ENCODE peak calls at places on chromosomes 12 and 14, in seven cellular contexts. U is transverse colon, F is prostate gland, D is heart left ventricle, L is sigmoid colon, S is spleen, Y is upper lobe of left lung. J is an unnamed sample. For H3K36me3, the result is how much of the 10 kb centered on the place peaks cover.

GRCh38 chr12:52193991-52194390 is 2.2 kb upstream of the KRT80 start:
- DNase-seq in U (no peak), F (no peak), D (no peak), L (no peak), S (no peak), Y (no peak), J (no peak)

GRCh38 chr12:49943663-49943945 is 6.9 kb upstream of the AQP2 start:
- DNase-seq in U (no peak), F (no peak), D (no peak), L (no peak), S (no peak), Y (peak), J (no peak)

GRCh38 chr14:31692376-31692781 is 131.2 kb downstream of the NUBPL start:
- DNase-seq in U (no peak), F (no peak), D (no peak), L (no peak), S (no peak), Y (no peak), J (no peak)

GRCh38 chr14:38948576-38948975 is 154.5 kb downstream of the SEC23A start:
- DNase-seq in U (no peak), F (no peak), D (no peak), L (no peak), S (no peak), Y (no peak), J (no peak)

GRCh38 chr14:69657961-69658360 is 46.6 kb downstream of the SUSD6 start:
- DNase-seq in U (peak), F (peak), D (no peak), L (no peak), S (no peak), Y (peak), J (peak)

GRCh38 chr14:74140374-74140850 is 55.7 kb downstream of the LIN52 start:
- DNase-seq in U (peak), F (no peak), D (peak), L (peak), S (peak), Y (peak), J (peak)

GRCh38 chr14:105132921-105133320 is 35.7 kb downstream of the JAG2 start:
- DNase-seq in U (no peak), F (no peak), D (no peak), L (no peak), S (no peak), Y (no peak), J (no peak)

GRCh38 chr14:51139221-51139681 is 44.3 kb upstream of the TRIM9 start:
- DNase-seq in U (peak), F (no peak), D (no peak), L (no peak), S (no peak), Y (peak), J (no peak)

GRCh38 chr12:57479376-57480115 is at the start of gene ARHGAP9:
- DNase-seq in U (no peak), F (no peak), D (no peak), L (no peak), S (peak), Y (peak), J (no peak)

GRCh38 chr12:89999699-90000505 is 291.3 kb upstream of the ATP2B1 start:
- DNase-seq in U (no peak), F (no peak), D (no peak), L (no peak), S (no peak), Y (no peak), J (no peak)

GRCh38 chr12:109810954-109811623 is 22.1 kb downstream of the TRPV4 start:
- DNase-seq in U (no peak), F (no peak), D (no peak), L (no peak), S (no peak), Y (no peak), J (no peak)

GRCh38 chr12:402127-402456 is 648 bp downstream of the CCDC77 start:
- DNase-seq in U (no peak), F (no peak), D (no peak), L (no peak), S (no peak), Y (no peak), J (no peak)

GRCh38 chr12:43151406-43152080 is 400.5 kb downstream of the ADAMTS20 start:
- DNase-seq in U (no peak), F (no peak), D (no peak), L (no peak), S (no peak), Y (no peak), J (no peak)

GRCh38 chr12:114476159-114476558 is 70.2 kb upstream of the TBX5 start:
- DNase-seq in U (no peak), F (no peak), D (no peak), L (no peak), S (no peak), Y (no peak), J (no peak)

GRCh38 chr14:102182190-102182589 is 42.5 kb downstream of the WDR20 start:
- DNase-seq in U (no peak), F (no peak), D (no peak), L (no peak), S (no peak), Y (no peak), J (no peak)

GRCh38 chr14:105337966-105338365 is 23.4 kb downstream of the PACS2 start:
- DNase-seq in U (no peak), F (no peak), D (peak), L (no peak), S (peak), Y (no peak), J (peak)

GRCh38 chr12:12439636-12440035 is 82.8 kb downstream of the BORCS5 start:
- DNase-seq in U (no peak), F (no peak), D (no peak), L (no peak), S (no peak), Y (peak), J (peak)

GRCh38 chr12:12442548-12443071 is 85.7 kb downstream of the BORCS5 start:
- DNase-seq in U (no peak), F (no peak), D (no peak), L (no peak), S (no peak), Y (no peak), J (no peak)

GRCh38 chr12:12443482-12443881 is 86.6 kb downstream of the BORCS5 start:
- DNase-seq in U (no peak), F (peak), D (peak), L (peak), S (no peak), Y (no peak), J (peak)

GRCh38 chr12:12441051-12441807 is 84.4 kb downstream of the BORCS5 start:
- DNase-seq in U (peak), F (no peak), D (no peak), L (no peak), S (no peak), Y (no peak), J (no peak)

GRCh38 chr12:12441891-12442461 is 85.1 kb downstream of the BORCS5 start:
- DNase-seq in U (no peak), F (no peak), D (no peak), L (no peak), S (no peak), Y (no peak), J (no peak)
- H3K4me3 ChIP-seq in U (no peak), F (no peak), D (no peak), L (no peak), S (no peak), Y (no peak), J (no peak)

DNA sequence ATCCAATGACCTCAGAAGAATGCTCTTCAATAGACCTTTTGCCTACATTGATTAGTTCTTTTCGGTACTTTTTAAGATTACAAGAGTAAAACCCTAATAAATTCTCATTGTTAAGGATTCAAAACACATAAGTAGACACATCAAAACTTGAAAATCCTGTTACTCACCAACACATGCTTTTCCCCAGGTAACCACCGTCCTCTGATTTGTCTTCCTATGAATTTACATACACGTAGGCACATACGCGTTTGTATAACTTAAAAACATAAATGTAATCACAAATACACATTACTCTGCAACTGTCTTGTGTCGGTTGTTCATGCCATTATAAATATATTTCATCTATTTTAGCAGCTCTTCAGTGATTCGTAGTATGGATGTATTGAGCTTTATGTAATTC is 910 bp upstream of the WASHC4 start:
- DNase-seq in U (no peak), F (no peak), D (no peak), L (no peak), S (no peak), Y (no peak), J (no peak)
- TF ChIP-seq POLR2A in U (no peak), F (no peak), D (no peak), L (no peak), S (no peak), Y (no peak), J (no peak)

GRCh38 chr12:107442593-107442992 is 243.0 kb upstream of the PWP1 start:
- DNase-seq in U (no peak), F (no peak), D (no peak), L (no peak), S (peak), Y (no peak), J (no peak)

GRCh38 chr12:107443320-107444090 is 242.1 kb upstream of the PWP1 start:
- DNase-seq in U (no peak), F (no peak), D (no peak), L (no peak), S (peak), Y (no peak), J (no peak)

GRCh38 chr12:107446476-107446875 is 239.1 kb upstream of the PWP1 start:
- DNase-seq in U (no peak), F (no peak), D (no peak), L (no peak), S (no peak), Y (no peak), J (no peak)

GRCh38 chr12:107447336-107447735 is 238.3 kb upstream of the PWP1 start:
- DNase-seq in U (no peak), F (peak), D (no peak), L (no peak), S (peak), Y (no peak), J (no peak)

GRCh38 chr12:107444771-107445170 is 240.8 kb upstream of the PWP1 start:
- DNase-seq in U (no peak), F (no peak), D (no peak), L (no peak), S (peak), Y (no peak), J (no peak)
- H3K36me3 ChIP-seq in U (under half), F (under half), D (under half), L (under half), S (under half), Y (under half), J (under half)

DNA sequence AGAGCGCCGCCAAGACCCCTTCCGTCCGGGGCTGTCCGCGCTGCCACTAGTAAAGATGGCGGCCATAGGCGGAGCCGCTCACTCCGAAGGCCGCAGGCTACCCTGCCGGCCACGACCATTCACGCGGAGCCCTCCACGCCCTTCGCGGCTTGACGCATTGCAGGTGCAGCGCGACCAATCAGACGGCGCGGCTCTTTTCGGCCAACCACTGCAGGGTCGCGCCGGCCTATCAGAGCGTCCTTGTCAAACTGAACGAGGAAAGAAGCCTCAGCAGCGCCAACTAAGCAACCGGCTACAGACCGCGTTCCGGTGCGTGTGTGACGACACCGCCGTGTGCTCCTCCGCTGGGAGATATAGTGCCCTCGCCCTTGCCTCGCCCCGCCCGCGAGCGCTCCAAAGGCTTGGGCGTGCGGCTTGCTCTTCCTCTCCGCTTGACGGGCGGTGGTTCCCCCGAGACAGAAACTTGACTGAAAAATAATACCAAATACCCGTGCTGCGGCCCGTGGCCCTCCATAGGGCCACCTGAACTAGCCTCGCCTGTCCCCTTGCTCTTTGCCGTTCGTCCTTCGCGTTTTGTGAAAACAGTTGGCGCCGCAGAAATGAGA is 13.6 kb upstream of the CALM1 start:
- DNase-seq in U (peak), F (peak), D (peak), L (peak), S (peak), Y (peak), J (peak)
- H3K4me3 ChIP-seq in U (peak), F (peak), D (peak), L (peak), S (peak), Y (peak), J (peak)

GRCh38 chr12:118148287-118148686 is 12.4 kb downstream of the PEBP1 start:
- DNase-seq in U (no peak), F (no peak), D (no peak), L (no peak), S (no peak), Y (no peak), J (no peak)
- TF ChIP-seq POLR2A in U (no peak), F (no peak), D (no peak), L (no peak), S (no peak), Y (no peak), J (no peak)

GRCh38 chr14:63418020-63418419 is 99.3 kb upstream of the GPHB5 start:
- DNase-seq in U (no peak), F (no peak), D (no peak), L (no peak), S (no peak), Y (no peak), J (no peak)
- H3K36me3 ChIP-seq in U (under half), F (under half), D (under half), L (under half), S (half or more), Y (under half), J (under half)

GRCh38 chr12:54029529-54030441 is 1.5 kb downstream of the HOXC6 start:
- DNase-seq in U (no peak), F (no peak), D (no peak), L (no peak), S (peak), Y (no peak), J (no peak)

GRCh38 chr12:54032220-54032619 is 630 bp upstream of the HOXC5 start:
- DNase-seq in U (no peak), F (no peak), D (no peak), L (no peak), S (no peak), Y (no peak), J (no peak)

GRCh38 chr12:54028324-54029201 is at the start of gene HOXC6:
- DNase-seq in U (no peak), F (no peak), D (no peak), L (no peak), S (peak), Y (no peak), J (no peak)

GRCh38 chr12:54030889-54031860 is 1.7 kb upstream of the HOXC5 start:
- DNase-seq in U (no peak), F (no peak), D (no peak), L (no peak), S (peak), Y (no peak), J (peak)

GRCh38 chr12:54030442-54030801 is 2.2 kb downstream of the HOXC6 start:
- DNase-seq in U (no peak), F (no peak), D (no peak), L (no peak), S (no peak), Y (no peak), J (no peak)
- H3K4me3 ChIP-seq in U (no peak), F (no peak), D (no peak), L (no peak), S (no peak), Y (no peak), J (no peak)

GRCh38 chr12:6229823-6230222 is 29.6 kb downstream of the CD9 start:
- DNase-seq in U (peak), F (peak), D (peak), L (peak), S (peak), Y (peak), J (no peak)
- TF ChIP-seq POLR2A in U (peak), F (no peak), D (no peak), L (peak), S (no peak), Y (no peak), J (no peak)

GRCh38 chr14:93004699-93005082 is 81.7 kb downstream of the CHGA start:
- DNase-seq in U (no peak), F (no peak), D (no peak), L (no peak), S (no peak), Y (no peak), J (no peak)

GRCh38 chr14:92998957-92999356 is 76.0 kb downstream of the CHGA start:
- DNase-seq in U (no peak), F (no peak), D (peak), L (no peak), S (no peak), Y (no peak), J (peak)

GRCh38 chr14:93003945-93004698 is 81.2 kb downstream of the CHGA start:
- DNase-seq in U (no peak), F (no peak), D (no peak), L (no peak), S (no peak), Y (no peak), J (no peak)

GRCh38 chr14:93002851-93003298 is 79.9 kb downstream of the CHGA start:
- DNase-seq in U (no peak), F (no peak), D (no peak), L (no peak), S (no peak), Y (no peak), J (no peak)

DNA sequence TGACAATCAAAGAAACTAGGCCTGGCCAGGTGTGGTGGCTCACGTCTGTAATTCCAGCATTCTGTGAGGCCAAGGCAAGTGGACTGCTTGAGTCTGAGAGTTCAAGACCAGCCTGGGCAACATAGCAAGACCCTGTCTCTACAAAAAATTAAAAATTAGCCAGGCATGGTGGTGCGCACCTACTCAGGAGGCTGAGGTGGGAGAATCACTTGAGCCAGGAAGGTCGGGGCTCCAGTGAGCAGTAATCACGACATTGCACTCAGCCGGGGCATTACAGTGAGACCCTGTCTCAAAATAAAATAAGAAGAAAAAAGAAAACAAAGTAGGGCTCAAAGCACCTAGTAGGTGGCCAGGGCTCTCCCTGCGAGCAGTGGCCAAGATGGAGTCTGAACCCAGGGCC is 79.1 kb downstream of the CHGA start:
- DNase-seq in U (no peak), F (no peak), D (no peak), L (no peak), S (no peak), Y (no peak), J (no peak)
- H3K36me3 ChIP-seq in U (under half), F (under half), D (under half), L (under half), S (half or more), Y (under half), J (under half)

J was measured in right lobe of liver.